ENCODE peak calls at places on chromosome 6, in eight cellular contexts. R is uterus, Z is A549, B is ovary, J is upper lobe of left lung, V is body of pancreas, X is HCT116, D is H54. H is an unnamed sample.
A peak's percentile ranks its signal among the peaks of the same experiment; 100 is the strongest.

GRCh38 chr6:44535446-44535845 is 147.9 kb downstream of the CDC5L start:
- DNase-seq in D (no peak), J (no peak), Z (no peak), R (no peak), B (no peak), V (no peak), X (no peak), H (no peak)

GRCh38 chr6:79525272-79526100 is 11.7 kb downstream of the LCA5 start:
- DNase-seq in B (no peak), D (no peak), V (peak; percentile 45), X (no peak), Z (no peak), R (peak; percentile 40), J (peak; percentile 48), H (peak; percentile 92)

GRCh38 chr6:152054441-152054840 is 247.0 kb downstream of the ESR1 start:
- DNase-seq in Z (no peak), B (no peak), J (no peak), R (no peak), X (peak; percentile 21), V (no peak), D (no peak), H (no peak)

GRCh38 chr6:33277663-33278391 is 904 bp downstream of the B3GALT4 start:
- DNase-seq in R (no peak), D (no peak), B (no peak), X (no peak), J (no peak), V (peak; percentile 20), Z (no peak), H (no peak)

GRCh38 chr6:27213544-27214125 is 33.9 kb upstream of the PRSS16 start:
- DNase-seq in D (no peak), J (no peak), V (no peak), Z (peak; percentile 31), R (no peak), X (no peak), B (no peak), H (no peak)

GRCh38 chr6:29552512-29553051 is 7.0 kb downstream of the UBD start:
- DNase-seq in Z (no peak), V (no peak), X (peak; percentile 21), J (no peak), B (no peak), R (no peak), D (peak; percentile 27), H (no peak)

GRCh38 chr6:43630980-43631619 is 2.0 kb upstream of the GTPBP2 start:
- DNase-seq in B (no peak), R (no peak), Z (no peak), X (no peak), J (no peak), V (no peak), D (no peak), H (no peak)

GRCh38 chr6:111723412-111723970 is 117.8 kb upstream of the TRAF3IP2 start:
- DNase-seq in D (no peak), Z (no peak), B (no peak), R (no peak), X (no peak), J (no peak), V (no peak), H (no peak)

GRCh38 chr6:35258858-35259193 is 709 bp upstream of the ZNF76 start:
- DNase-seq in X (peak; percentile 32), B (no peak), J (no peak), Z (peak; percentile 59), R (no peak), V (peak; percentile 37), D (no peak), H (peak; percentile 65)

GRCh38 chr6:165574770-165575549 is 88.1 kb downstream of the PDE10A start:
- DNase-seq in D (no peak), Z (no peak), J (no peak), X (peak; percentile 57), B (no peak), V (no peak), R (no peak), H (no peak)

GRCh38 chr6:31497595-31498476 is at the start of gene MICB:
- DNase-seq in Z (peak; percentile 78), V (peak; percentile 87), D (no peak), J (peak; percentile 89), B (peak; percentile 39), R (peak; percentile 59), X (peak; percentile 85), H (peak; percentile 89)
- TF ChIP-seq POLR2A in Z (peak; percentile 64), V (no peak), D (peak; percentile 56), J (no peak), B (no peak), R (peak; percentile 41), X (peak; percentile 47), H (no peak)

GRCh38 chr6:124964084-124964763 is 2.0 kb downstream of the RNF217 start:
- DNase-seq in J (no peak), X (no peak), R (peak; percentile 68), D (no peak), Z (no peak), B (peak; percentile 44), V (peak; percentile 13), H (peak; percentile 35)
- TF ChIP-seq POLR2A in J (no peak), X (no peak), R (peak; percentile 16), D (no peak), Z (no peak), B (peak; percentile 44), V (no peak), H (no peak)

DNA sequence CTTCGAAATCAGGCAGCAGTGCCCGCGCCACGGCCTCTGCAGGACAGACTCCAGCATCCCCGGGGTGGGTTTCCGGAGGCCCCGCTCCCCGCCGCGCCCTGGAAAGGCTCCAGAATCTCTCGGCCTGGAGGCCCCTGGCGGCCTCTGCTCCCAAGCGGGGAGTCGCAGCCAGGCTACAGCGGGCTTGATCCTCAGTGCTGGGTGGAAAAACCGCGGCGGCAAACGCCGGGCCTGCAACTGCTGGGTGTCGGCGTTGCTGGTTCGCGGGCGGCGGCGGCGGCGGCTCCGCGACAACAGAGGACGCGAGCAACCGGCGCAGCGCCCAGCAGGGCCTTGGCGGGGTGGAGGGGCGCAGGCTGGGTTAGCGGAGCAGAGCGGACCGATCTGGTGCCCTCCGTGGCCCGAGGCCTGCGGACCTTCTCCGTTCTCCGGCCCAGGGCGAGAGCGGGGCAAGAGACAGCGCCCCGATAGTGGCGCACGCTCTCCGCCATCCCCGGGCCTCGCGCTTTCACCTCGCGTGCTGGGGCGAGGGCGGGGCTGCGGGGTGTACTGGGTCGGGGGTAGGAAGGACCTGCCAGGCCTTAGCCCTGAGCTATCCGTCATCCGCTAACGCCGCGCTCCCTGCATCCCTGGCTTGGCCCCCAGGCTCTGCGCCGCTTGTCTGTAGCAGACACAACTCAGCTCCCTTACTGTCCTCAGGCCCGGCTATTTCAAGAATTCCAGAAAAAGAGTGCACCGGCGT is 3.4 kb upstream of the ZNF292 start:
- DNase-seq in V (peak; percentile 67), D (peak; percentile 23), R (peak; percentile 66), J (peak; percentile 93), X (no peak), Z (no peak), B (peak; percentile 82), H (peak; percentile 74)
- TF ChIP-seq POLR2A in V (peak; percentile 67), D (peak; percentile 18), R (peak; percentile 36), J (no peak), X (no peak), Z (no peak), B (no peak), H (no peak)

GRCh38 chr6:149755300-149756260 is 6.0 kb downstream of the PCMT1 start:
- DNase-seq in Z (no peak), B (no peak), D (no peak), V (no peak), R (no peak), X (no peak), J (no peak), H (no peak)
- TF ChIP-seq POLR2A in Z (no peak), B (no peak), D (no peak), V (no peak), R (no peak), X (no peak), J (no peak), H (no peak)